ENCODE peak calls at places on chromosomes 7 and 10, in six cellular contexts. L is GM12878, P is HCT116, N is K562, K is WTC11, G is HepG2. R is an unnamed sample.

GRCh38 chr10:58179238-58179637 is 88.5 kb downstream of the IPMK start:
- DNase-seq in P (no peak), K (no peak), L (no peak), G (no peak), N (peak), R (no peak)

GRCh38 chr7:103857435-103857834 is 132.0 kb downstream of the RELN start:
- DNase-seq in G (no peak), P (no peak), L (no peak), K (peak), N (peak), R (peak)

GRCh38 chr7:156003220-156004162 is 191.2 kb upstream of the SHH start:
- DNase-seq in K (no peak), L (no peak), N (no peak), G (no peak), P (no peak), R (no peak)

GRCh38 chr10:11335167-11335652 is 276.2 kb downstream of the USP6NL start:
- DNase-seq in G (no peak), L (no peak), K (no peak), N (peak), P (no peak), R (peak)

GRCh38 chr10:124558901-124559321 is 97.3 kb downstream of the LHPP start:
- DNase-seq in L (no peak), K (no peak), P (no peak), N (no peak), G (no peak), R (no peak)

GRCh38 chr10:11742779-11743298 is 657 bp downstream of the ECHDC3 start:
- DNase-seq in K (peak), N (no peak), G (no peak), L (no peak), P (no peak), R (no peak)

GRCh38 chr7:44463169-44463808 is 27.2 kb downstream of the NUDCD3 start:
- DNase-seq in L (no peak), K (no peak), N (no peak), P (no peak), G (no peak), R (no peak)

GRCh38 chr7:17086403-17086802 is 204.6 kb upstream of the AGR3 start:
- DNase-seq in N (no peak), K (no peak), G (peak), P (no peak), L (no peak), R (no peak)

GRCh38 chr10:80110986-80111385 is 21.5 kb upstream of the PLAC9 start:
- DNase-seq in K (no peak), N (no peak), G (peak), P (no peak), L (no peak), R (no peak)

GRCh38 chr7:75869776-75870379 is 9.0 kb upstream of the RHBDD2 start:
- DNase-seq in P (no peak), K (no peak), G (no peak), N (no peak), L (no peak), R (no peak)

GRCh38 chr7:376306-376969 is 86.5 kb downstream of the FOXL3 start:
- DNase-seq in G (no peak), N (no peak), P (no peak), K (peak), L (no peak), R (no peak)

GRCh38 chr10:96683065-96683464 is 37.2 kb downstream of the PIK3AP1 start:
- DNase-seq in L (no peak), K (no peak), G (no peak), N (no peak), P (no peak), R (no peak)

GRCh38 chr10:44747593-44748172 is 163.5 kb upstream of the TMEM72 start:
- DNase-seq in L (no peak), G (no peak), P (no peak), K (no peak), N (no peak), R (no peak)

GRCh38 chr10:95221124-95221523 is 27.1 kb downstream of the ACSM6 start:
- DNase-seq in G (peak), L (no peak), N (no peak), K (peak), P (no peak), R (no peak)

GRCh38 chr10:22573820-22574569 is 140.4 kb downstream of the PIP4K2A start:
- DNase-seq in P (peak), N (peak), L (no peak), G (peak), K (peak), R (peak)

GRCh38 chr10:71975891-71976725 is 11.9 kb downstream of the CHST3 start:
- DNase-seq in K (no peak), L (no peak), G (no peak), P (peak), N (no peak), R (no peak)

GRCh38 chr10:98038333-98038732 is 7.9 kb upstream of the CRTAC1 start:
- DNase-seq in K (peak), G (no peak), P (no peak), N (no peak), L (no peak), R (peak)

GRCh38 chr7:117495313-117495712 is 15.5 kb downstream of the CFTR start:
- DNase-seq in L (no peak), G (no peak), P (no peak), K (no peak), N (no peak), R (no peak)
- TF ChIP-seq ATF3 in L (no peak), G (no peak), P (no peak), K (no peak), N (no peak), R (no peak)

GRCh38 chr10:3787001-3787400 is 2.0 kb upstream of the KLF6 start:
- DNase-seq in K (no peak), N (no peak), G (no peak), L (no peak), P (no peak), R (no peak)

GRCh38 chr10:3785251-3785848 is 341 bp upstream of the KLF6 start:
- DNase-seq in K (peak), G (peak), P (peak), L (peak), N (peak), R (peak)

GRCh38 chr10:3786295-3786981 is 1.4 kb upstream of the KLF6 start:
- DNase-seq in G (peak), P (peak), N (peak), K (peak), L (no peak), R (no peak)

GRCh38 chr10:3784510-3785250 is at the start of gene KLF6:
- DNase-seq in K (no peak), N (peak), G (no peak), L (no peak), P (no peak), R (peak)

GRCh38 chr10:3785849-3786290 is 861 bp upstream of the KLF6 start:
- DNase-seq in P (no peak), G (no peak), N (peak), K (peak), L (no peak), R (no peak)
- TF ChIP-seq ATF3 in P (no peak), G (no peak), N (no peak), K (no peak), L (no peak), R (no peak)

GRCh38 chr7:51084121-51084520 is 232.5 kb downstream of the COBL start:
- DNase-seq in K (no peak), G (no peak), N (no peak), L (no peak), P (no peak), R (no peak)
- TF ChIP-seq ATF3 in K (no peak), G (no peak), N (no peak), L (no peak), P (no peak), R (no peak)

GRCh38 chr10:88913157-88913556 is 33.1 kb downstream of the STAMBPL1 start:
- DNase-seq in G (no peak), N (no peak), K (no peak), L (no peak), P (no peak), R (no peak)
- TF ChIP-seq ATF3 in G (no peak), N (no peak), K (no peak), L (no peak), P (no peak), R (no peak)

GRCh38 chr10:132205650-132206376 is 19.1 kb downstream of the DPYSL4 start:
- DNase-seq in N (no peak), K (no peak), P (no peak), L (no peak), G (no peak), R (no peak)

GRCh38 chr10:132204078-132204780 is 17.5 kb downstream of the DPYSL4 start:
- DNase-seq in N (no peak), L (no peak), K (no peak), P (no peak), G (no peak), R (peak)

GRCh38 chr10:132206377-132206745 is 19.6 kb downstream of the DPYSL4 start:
- DNase-seq in L (no peak), G (no peak), K (no peak), P (no peak), N (no peak), R (no peak)

GRCh38 chr10:132203256-132204077 is 16.7 kb downstream of the DPYSL4 start:
- DNase-seq in N (no peak), P (no peak), L (no peak), G (no peak), K (no peak), R (no peak)

GRCh38 chr10:132204781-132205473 is 18.2 kb downstream of the DPYSL4 start:
- DNase-seq in K (peak), N (peak), G (peak), P (no peak), L (no peak), R (no peak)
- TF ChIP-seq ATF3 in K (no peak), N (no peak), G (no peak), P (no peak), L (no peak), R (peak)

GRCh38 chr7:38198356-38198755 is 20.3 kb downstream of the STARD3NL start:
- DNase-seq in G (no peak), N (no peak), K (no peak), P (no peak), L (no peak), R (no peak)

GRCh38 chr7:38199154-38199553 is 21.1 kb downstream of the STARD3NL start:
- DNase-seq in P (no peak), K (no peak), L (no peak), N (no peak), G (no peak), R (no peak)

GRCh38 chr7:38192347-38192746 is 14.3 kb downstream of the STARD3NL start:
- DNase-seq in G (no peak), K (no peak), L (no peak), P (no peak), N (no peak), R (no peak)

GRCh38 chr7:38199782-38200181 is 21.7 kb downstream of the STARD3NL start:
- DNase-seq in P (no peak), G (no peak), K (no peak), N (no peak), L (no peak), R (no peak)

GRCh38 chr7:38195804-38196595 is 18.0 kb downstream of the STARD3NL start:
- DNase-seq in P (no peak), L (no peak), N (no peak), K (no peak), G (no peak), R (no peak)
- TF ChIP-seq ATF3 in P (no peak), L (no peak), N (no peak), K (no peak), G (no peak), R (no peak)

DNA sequence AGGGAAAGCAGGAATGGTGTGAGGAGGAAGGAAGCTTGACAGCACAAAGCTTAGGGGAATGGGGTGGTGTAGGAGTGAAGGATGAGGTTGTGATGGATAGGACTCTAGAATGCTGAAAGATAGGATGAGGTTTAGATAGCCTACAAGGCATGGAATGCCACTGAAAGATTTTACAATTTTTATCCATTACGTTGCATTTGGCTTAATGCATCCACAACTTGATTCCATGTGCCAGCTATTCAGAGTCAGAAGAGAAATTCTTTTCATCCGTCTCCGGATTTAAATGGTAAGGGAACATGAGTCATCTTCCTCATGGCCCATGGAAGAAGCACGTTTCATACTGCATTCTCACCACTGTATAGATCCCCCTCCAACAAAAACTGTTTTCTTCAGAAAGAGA is 212.4 kb upstream of the BMPER start:
- DNase-seq in L (no peak), N (no peak), K (no peak), G (no peak), P (no peak), R (no peak)
- TF ChIP-seq ATF3 in L (no peak), N (no peak), K (no peak), G (no peak), P (no peak), R (no peak)

GRCh38 chr10:69661414-69662172 is 31.5 kb downstream of the FAM241B start:
- DNase-seq in G (no peak), N (no peak), K (no peak), L (no peak), P (no peak), R (no peak)
- TF ChIP-seq ATF3 in G (no peak), N (no peak), K (no peak), L (no peak), P (no peak), R (no peak)